ENCODE peak calls at places on chromosomes 11 and 22, in eight cellular contexts. H, B, I, N, L, E, Z and R are unnamed samples.

GRCh38 chr22:49331223-49331815 is 496.4 kb downstream of the BRD1 start:
- DNase-seq in I (no peak), N (peak), H (no peak), B (no peak), E (no peak), Z (no peak), L (no peak), R (no peak)

GRCh38 chr11:135075740-135076139 is 663.7 kb upstream of the B3GAT1 start:
- DNase-seq in N (no peak), E (no peak), L (no peak), Z (peak), H (peak), I (peak), B (peak), R (no peak)

GRCh38 chr11:26842883-26843282 is 121.0 kb upstream of the SLC5A12 start:
- DNase-seq in H (no peak), N (no peak), I (peak), Z (no peak), L (no peak), E (no peak), B (no peak), R (no peak)

GRCh38 chr11:128210148-128210940 is 377.0 kb downstream of the ETS1 start:
- DNase-seq in L (peak), H (no peak), B (peak), E (peak), Z (peak), N (no peak), I (peak), R (no peak)

GRCh38 chr11:76672431-76673163 is 2.0 kb upstream of the LRRC32 start:
- DNase-seq in B (no peak), H (peak), Z (no peak), L (no peak), I (no peak), E (no peak), N (no peak), R (no peak)

GRCh38 chr22:18055619-18056160 is 22.1 kb upstream of the PEX26 start:
- DNase-seq in E (no peak), H (no peak), I (no peak), N (no peak), Z (no peak), L (no peak), B (no peak), R (no peak)

GRCh38 chr22:28025866-28026575 is 107.0 kb upstream of the PITPNB start:
- DNase-seq in H (no peak), I (no peak), B (no peak), N (peak), L (no peak), Z (no peak), E (no peak), R (no peak)

GRCh38 chr11:115552773-115553438 is 48.7 kb upstream of the CADM1 start:
- DNase-seq in E (no peak), L (no peak), N (no peak), B (no peak), H (no peak), Z (no peak), I (no peak), R (no peak)

GRCh38 chr11:124839051-124839971 is 25.9 kb upstream of the ROBO3 start:
- DNase-seq in L (no peak), Z (no peak), E (no peak), I (no peak), B (no peak), H (no peak), N (peak), R (no peak)

GRCh38 chr11:78379039-78379670 is 38.5 kb downstream of the GAB2 start:
- DNase-seq in I (no peak), B (peak), Z (peak), N (no peak), E (no peak), L (no peak), H (no peak), R (no peak)

GRCh38 chr11:86069408-86070086 is 663 bp upstream of the PICALM start:
- DNase-seq in L (peak), E (peak), H (no peak), I (peak), N (no peak), Z (peak), B (peak), R (no peak)

GRCh38 chr22:38135133-38135706 is 24.7 kb upstream of the BAIAP2L2 start:
- DNase-seq in Z (peak), I (peak), L (no peak), H (no peak), B (peak), E (peak), N (no peak), R (no peak)

GRCh38 chr11:117796456-117797428 is at the start of gene DSCAML1:
- DNase-seq in B (no peak), N (peak), L (peak), E (no peak), I (no peak), Z (no peak), H (no peak), R (no peak)

GRCh38 chr11:134024420-134025085 is 44.3 kb upstream of the JAM3 start:
- DNase-seq in N (no peak), L (peak), H (no peak), Z (no peak), E (no peak), I (no peak), B (no peak), R (no peak)

GRCh38 chr11:69657911-69658605 is 17.1 kb downstream of the LTO1 start:
- DNase-seq in N (peak), Z (peak), I (no peak), H (no peak), B (no peak), E (no peak), L (peak), R (no peak)

GRCh38 chr11:69660001-69660500 is 15.1 kb downstream of the LTO1 start:
- DNase-seq in B (no peak), E (no peak), I (no peak), Z (no peak), H (no peak), N (peak), L (no peak), R (no peak)

GRCh38 chr11:69661413-69661715 is 13.8 kb downstream of the LTO1 start:
- DNase-seq in Z (no peak), E (no peak), N (peak), H (no peak), I (no peak), B (no peak), L (peak), R (no peak)

GRCh38 chr11:69658606-69659450 is 16.3 kb downstream of the LTO1 start:
- DNase-seq in B (no peak), Z (no peak), I (no peak), E (no peak), L (peak), H (no peak), N (peak), R (no peak)

DNA sequence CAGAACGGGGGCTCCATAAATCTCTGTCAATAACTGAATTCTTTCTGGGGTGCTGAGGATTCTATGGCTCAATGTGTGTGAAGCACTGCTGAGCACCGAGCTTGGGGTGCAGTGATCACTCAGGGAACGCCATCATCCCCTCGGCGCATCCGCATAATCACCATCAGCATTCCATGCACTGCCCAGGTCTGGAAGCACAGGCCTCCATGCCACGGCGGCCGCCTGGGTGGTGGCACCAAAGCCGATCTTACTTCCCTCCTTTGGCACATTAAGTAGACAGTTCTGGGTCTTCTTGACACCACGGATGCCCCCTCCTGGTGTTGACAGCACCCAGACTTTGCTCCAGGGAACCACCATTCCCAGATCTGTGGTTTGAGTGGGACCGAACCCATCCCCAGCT is 15.6 kb downstream of the LTO1 start:
- DNase-seq in Z (no peak), E (no peak), N (peak), B (no peak), L (peak), H (no peak), I (no peak), R (no peak)
- TF ChIP-seq CTCF in Z (no peak), E (no peak), N (no peak), B (no peak), L (no peak), H (no peak), I (no peak), R (no peak)

GRCh38 chr11:105130189-105130813 is 9.3 kb downstream of the CARD18 start:
- DNase-seq in B (peak), L (no peak), Z (no peak), H (no peak), E (no peak), I (no peak), N (no peak), R (no peak)
- TF ChIP-seq CTCF in B (no peak), L (no peak), Z (no peak), H (no peak), E (no peak), I (no peak), N (no peak), R (no peak)

DNA sequence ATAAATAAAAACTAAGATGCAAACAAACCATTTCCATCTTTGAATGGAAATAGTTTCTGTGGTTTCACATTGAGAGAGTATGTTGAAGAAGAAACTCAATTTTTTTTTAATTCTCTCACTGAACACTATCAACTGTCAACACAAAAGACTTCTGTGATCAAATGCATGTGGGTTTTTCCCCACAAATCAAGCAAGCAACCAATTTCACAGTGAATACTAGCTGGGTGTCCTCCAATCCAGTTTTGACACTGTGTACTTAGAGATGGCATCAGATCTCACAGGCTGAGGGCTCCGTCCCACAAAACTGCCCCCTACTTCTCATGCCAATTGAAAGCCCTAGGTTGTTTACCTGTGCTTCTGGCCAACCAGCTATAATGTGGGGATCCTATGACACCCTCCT is 34.5 kb downstream of the CTSC start:
- DNase-seq in N (no peak), I (no peak), L (no peak), H (peak), E (no peak), Z (no peak), B (no peak), R (no peak)
- TF ChIP-seq CTCF in N (no peak), I (no peak), L (no peak), H (no peak), E (no peak), Z (no peak), B (no peak), R (no peak)

GRCh38 chr11:47378011-47378835 is at the start of gene SPI1:
- DNase-seq in B (no peak), N (no peak), E (no peak), I (no peak), L (no peak), Z (no peak), H (peak), R (no peak)

GRCh38 chr11:47375546-47376085 is 2.7 kb downstream of the SPI1 start:
- DNase-seq in E (no peak), H (no peak), N (no peak), L (no peak), Z (no peak), I (no peak), B (no peak), R (no peak)

GRCh38 chr11:47377571-47378010 is 756 bp downstream of the SPI1 start:
- DNase-seq in Z (no peak), I (no peak), H (no peak), B (no peak), N (no peak), E (no peak), L (peak), R (no peak)

GRCh38 chr11:47376183-47376542 is 2.2 kb downstream of the SPI1 start:
- DNase-seq in B (no peak), N (no peak), I (no peak), H (no peak), L (no peak), E (no peak), Z (no peak), R (no peak)

DNA sequence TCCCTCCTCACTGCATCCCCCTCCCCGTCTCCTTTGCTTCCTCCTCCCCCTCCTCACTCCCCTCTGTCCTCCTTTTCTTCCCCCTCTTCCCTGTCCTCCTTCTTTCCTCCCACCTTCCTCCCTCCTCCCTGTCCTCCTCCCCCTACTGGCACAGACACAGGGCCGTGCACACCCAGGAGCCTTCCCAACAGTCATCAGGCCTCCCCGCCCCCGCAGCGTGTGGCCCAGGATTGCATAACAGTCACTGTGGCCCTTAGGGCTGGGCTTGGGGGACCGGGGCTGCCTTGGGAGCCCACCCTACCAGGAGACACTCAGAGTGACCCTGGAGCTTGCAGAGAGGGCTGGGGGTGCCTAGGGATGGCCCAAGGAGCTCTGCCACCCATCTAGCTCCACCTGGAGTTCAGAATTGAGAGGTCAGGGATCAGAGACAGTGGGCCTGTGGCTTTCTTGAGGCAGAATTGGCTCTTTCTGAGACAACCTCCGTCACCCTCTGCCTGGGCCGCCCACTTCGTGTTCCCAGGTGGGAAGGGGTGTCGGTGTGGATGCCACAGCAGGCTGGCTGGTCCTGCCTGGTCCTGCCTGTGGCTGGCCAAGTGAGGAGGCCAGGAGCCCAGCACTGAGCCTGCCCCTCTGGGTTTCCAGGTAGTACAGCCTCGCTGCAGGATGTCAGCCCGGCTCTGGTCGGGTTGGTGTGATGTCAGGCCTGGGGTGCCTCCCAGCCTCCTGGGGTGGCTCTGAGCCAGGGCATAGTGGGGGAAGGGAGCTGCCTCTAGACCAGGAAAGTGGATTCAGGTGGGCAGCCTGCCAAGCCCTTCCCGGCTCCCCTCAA is 1.6 kb downstream of the SPI1 start:
- DNase-seq in H (no peak), B (peak), I (no peak), E (no peak), Z (peak), N (no peak), L (no peak), R (no peak)
- TF ChIP-seq CTCF in H (no peak), B (no peak), I (no peak), E (no peak), Z (no peak), N (no peak), L (no peak), R (no peak)